ENCODE peak calls at places on chromosome 11, in nine cellular contexts. D, W, Z, C, U, G, V, O and K are unnamed samples.

GRCh38 chr11:69320326-69320725 is 26.4 kb downstream of the MYEOV start:
- DNase-seq in U (no peak), Z (no peak), G (no peak), V (no peak), O (no peak), D (no peak), C (no peak), W (no peak), K (no peak)

GRCh38 chr11:34565417-34566208 is 52.0 kb upstream of the ELF5 start:
- DNase-seq in O (no peak), V (peak), D (no peak), W (peak), C (no peak), Z (no peak), G (no peak), U (no peak), K (peak)

GRCh38 chr11:134045799-134046635 is 22.9 kb upstream of the JAM3 start:
- DNase-seq in V (peak), O (no peak), D (no peak), Z (no peak), C (no peak), U (no peak), W (no peak), G (no peak), K (no peak)

GRCh38 chr11:78244080-78244479 is 55.4 kb downstream of the USP35 start:
- DNase-seq in D (no peak), W (no peak), G (no peak), V (no peak), U (no peak), O (no peak), C (no peak), Z (no peak), K (no peak)

GRCh38 chr11:61963016-61963281 is 4.5 kb downstream of the FTH1 start:
- DNase-seq in O (no peak), Z (no peak), U (no peak), G (no peak), D (peak), C (no peak), W (no peak), V (no peak), K (no peak)

GRCh38 chr11:118670063-118670462 is 9.4 kb downstream of the TREH start:
- DNase-seq in O (no peak), V (no peak), U (no peak), D (no peak), W (no peak), Z (no peak), G (no peak), C (no peak), K (no peak)

GRCh38 chr11:127443297-127443696 is 442.7 kb upstream of the KIRREL3 start:
- DNase-seq in W (no peak), O (no peak), G (no peak), D (no peak), C (no peak), V (no peak), U (no peak), Z (no peak), K (no peak)

GRCh38 chr11:57376095-57376812 is 4.7 kb downstream of the PRG3 start:
- DNase-seq in G (no peak), Z (no peak), C (no peak), U (no peak), V (no peak), D (no peak), W (no peak), O (no peak), K (no peak)

GRCh38 chr11:13169709-13170108 is 107.9 kb upstream of the BMAL1 start:
- DNase-seq in V (no peak), G (no peak), Z (peak), U (no peak), C (no peak), W (no peak), O (no peak), D (no peak), K (no peak)

GRCh38 chr11:3959015-3959917 is 103.8 kb downstream of the STIM1 start:
- DNase-seq in C (no peak), Z (peak), D (no peak), V (peak), G (no peak), W (peak), U (no peak), O (no peak), K (no peak)

GRCh38 chr11:129695543-129696308 is 119.9 kb upstream of the TMEM45B start:
- DNase-seq in Z (no peak), W (peak), G (peak), O (peak), U (peak), V (peak), D (no peak), C (peak), K (peak)

GRCh38 chr11:86923993-86924766 is 31.0 kb downstream of the FZD4 start:
- DNase-seq in D (no peak), O (no peak), V (no peak), W (peak), C (peak), G (no peak), U (no peak), Z (no peak), K (peak)

GRCh38 chr11:64337538-64338249 is 2.3 kb upstream of the CCDC88B start:
- DNase-seq in W (no peak), C (no peak), D (no peak), G (no peak), O (no peak), Z (no peak), V (no peak), U (no peak), K (no peak)

GRCh38 chr11:107259826-107260225 is 197.8 kb downstream of the CWF19L2 start:
- DNase-seq in Z (no peak), O (no peak), C (no peak), U (no peak), W (no peak), D (no peak), G (no peak), V (no peak), K (no peak)

GRCh38 chr11:11265994-11266606 is 87.0 kb downstream of the CSNK2A3 start:
- DNase-seq in D (no peak), C (peak), U (peak), O (peak), W (no peak), Z (no peak), G (peak), V (peak), K (peak)

GRCh38 chr11:47552086-47552580 is 799 bp downstream of the CELF1 start:
- DNase-seq in W (peak), Z (no peak), V (peak), O (no peak), G (no peak), U (no peak), D (no peak), C (no peak), K (no peak)

GRCh38 chr11:116825854-116826750 is 3.0 kb upstream of the APOA4 start:
- DNase-seq in U (no peak), G (no peak), V (no peak), O (no peak), Z (no peak), W (no peak), C (no peak), D (no peak), K (no peak)

GRCh38 chr11:69121621-69122336 is 34.0 kb upstream of the SMIM38 start:
- DNase-seq in U (no peak), V (no peak), D (no peak), Z (no peak), G (no peak), W (no peak), C (no peak), O (no peak), K (no peak)

GRCh38 chr11:14625804-14626203 is 17.8 kb upstream of the PDE3B start:
- DNase-seq in Z (no peak), V (peak), G (no peak), D (no peak), U (no peak), W (no peak), C (no peak), O (no peak), K (no peak)

GRCh38 chr11:64253043-64253442 is 1.7 kb downstream of the PLCB3 start:
- DNase-seq in D (no peak), O (no peak), G (no peak), C (no peak), U (no peak), Z (no peak), W (no peak), V (no peak), K (no peak)

GRCh38 chr11:19719960-19720359 is 7.3 kb downstream of the NAV2 start:
- DNase-seq in O (no peak), C (no peak), U (no peak), W (no peak), G (no peak), D (no peak), Z (no peak), V (no peak), K (no peak)

GRCh38 chr11:638616-639323 is 1.7 kb downstream of the DRD4 start:
- DNase-seq in O (no peak), G (no peak), C (peak), Z (no peak), U (no peak), W (no peak), D (no peak), V (no peak), K (no peak)

GRCh38 chr11:86748296-86748695 is 52.0 kb upstream of the PRSS23 start:
- DNase-seq in Z (no peak), C (no peak), W (no peak), O (no peak), D (no peak), V (no peak), G (no peak), U (no peak), K (no peak)

GRCh38 chr11:78586452-78587046 is 11.9 kb upstream of the NARS2 start:
- DNase-seq in O (no peak), D (no peak), C (no peak), V (peak), W (no peak), U (no peak), Z (no peak), G (no peak), K (no peak)

GRCh38 chr11:17766590-17766989 is 32.0 kb downstream of the KCNC1 start:
- DNase-seq in D (no peak), Z (no peak), O (no peak), G (no peak), W (no peak), C (no peak), V (no peak), U (no peak), K (no peak)

GRCh38 chr11:126109941-126110731 is 47.5 kb upstream of the CDON start:
- DNase-seq in V (peak), G (no peak), O (no peak), C (no peak), D (no peak), W (no peak), U (no peak), Z (no peak), K (no peak)

GRCh38 chr11:129023968-129024676 is 81.5 kb upstream of the TP53AIP1 start:
- DNase-seq in U (peak), G (no peak), D (no peak), W (no peak), Z (no peak), V (no peak), O (no peak), C (peak), K (peak)

GRCh38 chr11:17793642-17794170 is 59.1 kb downstream of the KCNC1 start:
- DNase-seq in V (no peak), Z (no peak), W (no peak), U (no peak), O (no peak), C (no peak), D (no peak), G (no peak), K (no peak)

GRCh38 chr11:44409558-44410236 is 99.8 kb upstream of the ALX4 start:
- DNase-seq in Z (no peak), U (no peak), V (no peak), D (no peak), C (no peak), W (peak), G (no peak), O (no peak), K (no peak)

GRCh38 chr11:82003024-82003423 is 730.6 kb downstream of the FAM181B start:
- DNase-seq in V (no peak), U (no peak), O (no peak), W (no peak), G (no peak), Z (no peak), C (no peak), D (no peak), K (no peak)

GRCh38 chr11:19922689-19923035 is 210.0 kb downstream of the NAV2 start:
- DNase-seq in Z (no peak), C (no peak), U (no peak), V (no peak), G (no peak), W (no peak), O (no peak), D (no peak), K (no peak)

GRCh38 chr11:12441081-12441801 is 63.9 kb downstream of the PARVA start:
- DNase-seq in O (no peak), C (no peak), G (no peak), D (no peak), V (no peak), Z (no peak), W (no peak), U (no peak), K (no peak)

GRCh38 chr11:57094206-57094940 is 87.4 kb upstream of the LRRC55 start:
- DNase-seq in W (no peak), D (no peak), O (no peak), C (no peak), U (no peak), G (no peak), Z (no peak), V (no peak), K (no peak)

GRCh38 chr11:66275984-66276612 is 1.9 kb upstream of the CNIH2 start:
- DNase-seq in Z (no peak), D (no peak), C (no peak), W (no peak), G (no peak), U (no peak), V (no peak), O (no peak), K (no peak)

GRCh38 chr11:34199525-34199924 is 94.1 kb downstream of the NAT10 start:
- DNase-seq in V (no peak), W (no peak), O (no peak), G (no peak), Z (no peak), C (no peak), U (no peak), D (no peak), K (no peak)

GRCh38 chr11:45896392-45897068 is 10.5 kb downstream of the FREY1 start:
- DNase-seq in O (no peak), G (no peak), Z (no peak), C (peak), U (peak), V (no peak), D (no peak), W (no peak), K (no peak)